ENCODE peak calls at places on chromosome 4, in four cellular contexts. One of them, this sample, is unnamed.

GRCh38 chr4:38050560-38051350 is 90.6 kb downstream of the PTTG2 start:
- DNase-seq in RWPE1: no peak
- DNase-seq in activated CD8-positive, alpha-beta memory T cell treated with anti-CD3 and anti-CD28 coated beads for 48 hours: no peak
- DNase-seq in GM10248: no peak
- DNase-seq in this sample: no peak

GRCh38 chr4:77052352-77052751 is 23.4 kb downstream of the CCNI start:
- DNase-seq in RWPE1: peak
- DNase-seq in activated CD8-positive, alpha-beta memory T cell treated with anti-CD3 and anti-CD28 coated beads for 48 hours: no peak
- DNase-seq in GM10248: no peak
- DNase-seq in this sample: peak

GRCh38 chr4:2741626-2742025 is 14.5 kb downstream of the TNIP2 start:
- DNase-seq in RWPE1: no peak
- DNase-seq in activated CD8-positive, alpha-beta memory T cell treated with anti-CD3 and anti-CD28 coated beads for 48 hours: no peak
- DNase-seq in GM10248: no peak
- DNase-seq in this sample: no peak

GRCh38 chr4:84420608-84421007 is 78.5 kb downstream of the NKX6-1 start:
- DNase-seq in RWPE1: no peak
- DNase-seq in activated CD8-positive, alpha-beta memory T cell treated with anti-CD3 and anti-CD28 coated beads for 48 hours: no peak
- DNase-seq in GM10248: no peak
- DNase-seq in this sample: no peak

GRCh38 chr4:54233128-54233696 is 4.1 kb downstream of the PDGFRA start:
- DNase-seq in RWPE1: peak
- DNase-seq in activated CD8-positive, alpha-beta memory T cell treated with anti-CD3 and anti-CD28 coated beads for 48 hours: peak
- DNase-seq in GM10248: peak
- DNase-seq in this sample: peak

GRCh38 chr4:15717647-15718416 is 15.0 kb downstream of the BST1 start:
- DNase-seq in RWPE1: no peak
- DNase-seq in activated CD8-positive, alpha-beta memory T cell treated with anti-CD3 and anti-CD28 coated beads for 48 hours: no peak
- DNase-seq in GM10248: no peak
- DNase-seq in this sample: no peak

GRCh38 chr4:153341575-153342090 is 2.9 kb upstream of the MND1 start:
- DNase-seq in RWPE1: no peak
- DNase-seq in activated CD8-positive, alpha-beta memory T cell treated with anti-CD3 and anti-CD28 coated beads for 48 hours: no peak
- DNase-seq in GM10248: no peak
- DNase-seq in this sample: no peak

GRCh38 chr4:55754754-55755350 is 64.7 kb upstream of the EXOC1L start:
- DNase-seq in RWPE1: peak
- DNase-seq in activated CD8-positive, alpha-beta memory T cell treated with anti-CD3 and anti-CD28 coated beads for 48 hours: no peak
- DNase-seq in GM10248: no peak
- DNase-seq in this sample: no peak

GRCh38 chr4:56649445-56650258 is 31.4 kb downstream of the HOPX start:
- DNase-seq in RWPE1: no peak
- DNase-seq in activated CD8-positive, alpha-beta memory T cell treated with anti-CD3 and anti-CD28 coated beads for 48 hours: no peak
- DNase-seq in GM10248: no peak
- DNase-seq in this sample: no peak

GRCh38 chr4:54940996-54941395 is 184.4 kb downstream of the KDR start:
- DNase-seq in RWPE1: no peak
- DNase-seq in activated CD8-positive, alpha-beta memory T cell treated with anti-CD3 and anti-CD28 coated beads for 48 hours: no peak
- DNase-seq in GM10248: no peak
- DNase-seq in this sample: peak

GRCh38 chr4:17583944-17584343 is 6.9 kb downstream of the LAP3 start:
- DNase-seq in RWPE1: no peak
- DNase-seq in activated CD8-positive, alpha-beta memory T cell treated with anti-CD3 and anti-CD28 coated beads for 48 hours: no peak
- DNase-seq in GM10248: no peak
- DNase-seq in this sample: no peak

GRCh38 chr4:183443609-183444148 is 757 bp upstream of the CDKN2AIP start:
- DNase-seq in RWPE1: no peak
- DNase-seq in activated CD8-positive, alpha-beta memory T cell treated with anti-CD3 and anti-CD28 coated beads for 48 hours: no peak
- DNase-seq in GM10248: no peak
- DNase-seq in this sample: peak

GRCh38 chr4:8160233-8160560 is 1.6 kb upstream of the ABLIM2 start:
- DNase-seq in RWPE1: no peak
- DNase-seq in activated CD8-positive, alpha-beta memory T cell treated with anti-CD3 and anti-CD28 coated beads for 48 hours: no peak
- DNase-seq in GM10248: no peak
- DNase-seq in this sample: no peak

GRCh38 chr4:34516524-34516923 is 1727.8 kb downstream of the ARAP2 start:
- DNase-seq in RWPE1: no peak
- DNase-seq in activated CD8-positive, alpha-beta memory T cell treated with anti-CD3 and anti-CD28 coated beads for 48 hours: no peak
- DNase-seq in GM10248: no peak
- DNase-seq in this sample: no peak

GRCh38 chr4:138892483-138893386 is 122.8 kb upstream of the NOCT start:
- DNase-seq in RWPE1: no peak
- DNase-seq in activated CD8-positive, alpha-beta memory T cell treated with anti-CD3 and anti-CD28 coated beads for 48 hours: no peak
- DNase-seq in GM10248: no peak
- DNase-seq in this sample: no peak

GRCh38 chr4:55866973-55867574 is 13.6 kb downstream of the EXOC1 start:
- DNase-seq in RWPE1: peak
- DNase-seq in activated CD8-positive, alpha-beta memory T cell treated with anti-CD3 and anti-CD28 coated beads for 48 hours: no peak
- DNase-seq in GM10248: peak
- DNase-seq in this sample: peak

GRCh38 chr4:158496030-158496741 is 25.5 kb upstream of the RXFP1 start:
- DNase-seq in RWPE1: peak
- DNase-seq in activated CD8-positive, alpha-beta memory T cell treated with anti-CD3 and anti-CD28 coated beads for 48 hours: no peak
- DNase-seq in GM10248: peak
- DNase-seq in this sample: peak

GRCh38 chr4:188432328-188432727 is 293.1 kb downstream of the TRIML1 start:
- DNase-seq in RWPE1: no peak
- DNase-seq in activated CD8-positive, alpha-beta memory T cell treated with anti-CD3 and anti-CD28 coated beads for 48 hours: no peak
- DNase-seq in GM10248: no peak
- DNase-seq in this sample: no peak

GRCh38 chr4:87073187-87073569 is 138.4 kb downstream of the AFF1 start:
- DNase-seq in RWPE1: no peak
- DNase-seq in activated CD8-positive, alpha-beta memory T cell treated with anti-CD3 and anti-CD28 coated beads for 48 hours: no peak
- DNase-seq in GM10248: peak
- DNase-seq in this sample: no peak

GRCh38 chr4:55721651-55722050 is 85.6 kb upstream of the NMU start:
- DNase-seq in RWPE1: no peak
- DNase-seq in activated CD8-positive, alpha-beta memory T cell treated with anti-CD3 and anti-CD28 coated beads for 48 hours: no peak
- DNase-seq in GM10248: no peak
- DNase-seq in this sample: no peak

GRCh38 chr4:150593996-150594395 is 12.0 kb downstream of the MAB21L2 start:
- DNase-seq in RWPE1: no peak
- DNase-seq in activated CD8-positive, alpha-beta memory T cell treated with anti-CD3 and anti-CD28 coated beads for 48 hours: no peak
- DNase-seq in GM10248: no peak
- DNase-seq in this sample: no peak

GRCh38 chr4:123924536-123924935 is 527.9 kb downstream of the SPRY1 start:
- DNase-seq in RWPE1: no peak
- DNase-seq in activated CD8-positive, alpha-beta memory T cell treated with anti-CD3 and anti-CD28 coated beads for 48 hours: no peak
- DNase-seq in GM10248: no peak
- DNase-seq in this sample: no peak

GRCh38 chr4:48139688-48140087 is 5.6 kb upstream of the TXK start:
- DNase-seq in RWPE1: no peak
- DNase-seq in activated CD8-positive, alpha-beta memory T cell treated with anti-CD3 and anti-CD28 coated beads for 48 hours: no peak
- DNase-seq in GM10248: no peak
- DNase-seq in this sample: peak

GRCh38 chr4:184347251-184348239 is 126.8 kb downstream of the IRF2 start:
- DNase-seq in RWPE1: peak
- DNase-seq in activated CD8-positive, alpha-beta memory T cell treated with anti-CD3 and anti-CD28 coated beads for 48 hours: no peak
- DNase-seq in GM10248: peak
- DNase-seq in this sample: no peak

GRCh38 chr4:182895791-182896292 is 21.3 kb downstream of the DCTD start:
- DNase-seq in RWPE1: no peak
- DNase-seq in activated CD8-positive, alpha-beta memory T cell treated with anti-CD3 and anti-CD28 coated beads for 48 hours: no peak
- DNase-seq in GM10248: no peak
- DNase-seq in this sample: no peak

GRCh38 chr4:151045907-151046306 is 30.8 kb upstream of the LRBA start:
- DNase-seq in RWPE1: no peak
- DNase-seq in activated CD8-positive, alpha-beta memory T cell treated with anti-CD3 and anti-CD28 coated beads for 48 hours: no peak
- DNase-seq in GM10248: no peak
- DNase-seq in this sample: peak

GRCh38 chr4:26108024-26108423 is 194.0 kb downstream of the SMIM20 start:
- DNase-seq in RWPE1: no peak
- DNase-seq in activated CD8-positive, alpha-beta memory T cell treated with anti-CD3 and anti-CD28 coated beads for 48 hours: no peak
- DNase-seq in GM10248: no peak
- DNase-seq in this sample: no peak

GRCh38 chr4:74440356-74440755 is 4.6 kb upstream of the AREG start:
- DNase-seq in RWPE1: peak
- DNase-seq in activated CD8-positive, alpha-beta memory T cell treated with anti-CD3 and anti-CD28 coated beads for 48 hours: no peak
- DNase-seq in GM10248: no peak
- DNase-seq in this sample: no peak

GRCh38 chr4:5511791-5512190 is 196.6 kb downstream of the EVC2 start:
- DNase-seq in RWPE1: no peak
- DNase-seq in activated CD8-positive, alpha-beta memory T cell treated with anti-CD3 and anti-CD28 coated beads for 48 hours: no peak
- DNase-seq in GM10248: no peak
- DNase-seq in this sample: no peak

GRCh38 chr4:76251448-76252270 is at the start of gene FAM47E:
- DNase-seq in RWPE1: peak
- DNase-seq in activated CD8-positive, alpha-beta memory T cell treated with anti-CD3 and anti-CD28 coated beads for 48 hours: peak
- DNase-seq in GM10248: peak
- DNase-seq in this sample: peak

GRCh38 chr4:108313546-108314339 is 145.0 kb upstream of the LEF1 start:
- DNase-seq in RWPE1: no peak
- DNase-seq in activated CD8-positive, alpha-beta memory T cell treated with anti-CD3 and anti-CD28 coated beads for 48 hours: no peak
- DNase-seq in GM10248: no peak
- DNase-seq in this sample: peak

GRCh38 chr4:80322716-80323115 is 12.8 kb upstream of the CFAP299 start:
- DNase-seq in RWPE1: peak
- DNase-seq in activated CD8-positive, alpha-beta memory T cell treated with anti-CD3 and anti-CD28 coated beads for 48 hours: no peak
- DNase-seq in GM10248: no peak
- DNase-seq in this sample: peak

GRCh38 chr4:124334119-124334518 is 378.4 kb downstream of the ANKRD50 start:
- DNase-seq in RWPE1: peak
- DNase-seq in activated CD8-positive, alpha-beta memory T cell treated with anti-CD3 and anti-CD28 coated beads for 48 hours: no peak
- DNase-seq in GM10248: no peak
- DNase-seq in this sample: peak

GRCh38 chr4:82988323-82988832 is 22.2 kb downstream of the LIN54 start:
- DNase-seq in RWPE1: no peak
- DNase-seq in activated CD8-positive, alpha-beta memory T cell treated with anti-CD3 and anti-CD28 coated beads for 48 hours: no peak
- DNase-seq in GM10248: no peak
- DNase-seq in this sample: no peak

This sample was measured in activated CD8-positive, alpha-beta T cell treated with anti-CD3 and anti-CD28 coated beads for 36 hours.